ENCODE peak calls at places on chromosomes 16 and 17, in ten cellular contexts. One of them, this sample, is unnamed.

GRCh38 chr17:80071116-80071980 is 30.0 kb upstream of the GAA start:
- DNase-seq in GM10248: no peak
- DNase-seq in HTR-8/SVneo: no peak
- DNase-seq in NCI-H1092: peak; percentile 54
- DNase-seq in lung: peak; percentile 48
- DNase-seq in left ventricle myocardium inferior: peak; percentile 43
- DNase-seq in activated CD4-positive, alpha-beta memory T cell treated with anti-CD3 and anti-CD28 coated beads, Interleukin-2, amount 10 ng/mL, durations not matched to agents 7 days and 5 days: no peak
- DNase-seq in fibroblast of lung: peak; percentile 56
- DNase-seq in ascending aorta: peak; percentile 86
- DNase-seq in NCI-H446: no peak
- DNase-seq in this sample: no peak

GRCh38 chr16:24822974-24823373 is 22.8 kb upstream of the SLC5A11 start:
- DNase-seq in HTR-8/SVneo: no peak
- DNase-seq in ascending aorta: no peak
- DNase-seq in left ventricle myocardium inferior: no peak
- DNase-seq in GM10248: no peak
- DNase-seq in activated CD4-positive, alpha-beta memory T cell treated with anti-CD3 and anti-CD28 coated beads, Interleukin-2, amount 10 ng/mL, durations not matched to agents 7 days and 5 days: no peak
- DNase-seq in fibroblast of lung: no peak
- DNase-seq in lung: no peak
- DNase-seq in NCI-H1092: no peak
- DNase-seq in NCI-H446: no peak
- DNase-seq in this sample: no peak

GRCh38 chr17:2081564-2081963 is 26.7 kb downstream of the HIC1 start:
- DNase-seq in NCI-H1092: no peak
- DNase-seq in HTR-8/SVneo: no peak
- DNase-seq in NCI-H446: no peak
- DNase-seq in lung: no peak
- DNase-seq in activated CD4-positive, alpha-beta memory T cell treated with anti-CD3 and anti-CD28 coated beads, Interleukin-2, amount 10 ng/mL, durations not matched to agents 7 days and 5 days: no peak
- DNase-seq in ascending aorta: no peak
- DNase-seq in GM10248: no peak
- DNase-seq in fibroblast of lung: no peak
- DNase-seq in left ventricle myocardium inferior: no peak
- DNase-seq in this sample: no peak

GRCh38 chr17:35809855-35810461 is 674 bp downstream of the TAF15 start:
- DNase-seq in left ventricle myocardium inferior: no peak
- DNase-seq in fibroblast of lung: no peak
- DNase-seq in lung: no peak
- DNase-seq in HTR-8/SVneo: no peak
- DNase-seq in NCI-H1092: no peak
- DNase-seq in activated CD4-positive, alpha-beta memory T cell treated with anti-CD3 and anti-CD28 coated beads, Interleukin-2, amount 10 ng/mL, durations not matched to agents 7 days and 5 days: no peak
- DNase-seq in GM10248: no peak
- DNase-seq in NCI-H446: no peak
- DNase-seq in ascending aorta: no peak
- DNase-seq in this sample: no peak

GRCh38 chr16:27328937-27329336 is 15.2 kb downstream of the IL4R start:
- DNase-seq in activated CD4-positive, alpha-beta memory T cell treated with anti-CD3 and anti-CD28 coated beads, Interleukin-2, amount 10 ng/mL, durations not matched to agents 7 days and 5 days: no peak
- DNase-seq in left ventricle myocardium inferior: no peak
- DNase-seq in NCI-H446: no peak
- DNase-seq in ascending aorta: no peak
- DNase-seq in NCI-H1092: no peak
- DNase-seq in fibroblast of lung: no peak
- DNase-seq in HTR-8/SVneo: no peak
- DNase-seq in GM10248: no peak
- DNase-seq in lung: no peak
- DNase-seq in this sample: no peak

GRCh38 chr16:24834459-24835335 is 11.1 kb upstream of the SLC5A11 start:
- DNase-seq in activated CD4-positive, alpha-beta memory T cell treated with anti-CD3 and anti-CD28 coated beads, Interleukin-2, amount 10 ng/mL, durations not matched to agents 7 days and 5 days: no peak
- DNase-seq in left ventricle myocardium inferior: no peak
- DNase-seq in NCI-H446: peak; percentile 22
- DNase-seq in lung: no peak
- DNase-seq in HTR-8/SVneo: peak; percentile 61
- DNase-seq in NCI-H1092: no peak
- DNase-seq in fibroblast of lung: peak; percentile 64
- DNase-seq in ascending aorta: no peak
- DNase-seq in GM10248: peak; percentile 52
- DNase-seq in this sample: peak; percentile 56

GRCh38 chr17:82006468-82007227 is 16.0 kb downstream of the CENPX start:
- DNase-seq in ascending aorta: peak; percentile 80
- DNase-seq in activated CD4-positive, alpha-beta memory T cell treated with anti-CD3 and anti-CD28 coated beads, Interleukin-2, amount 10 ng/mL, durations not matched to agents 7 days and 5 days: no peak
- DNase-seq in GM10248: no peak
- DNase-seq in NCI-H446: peak; percentile 49
- DNase-seq in HTR-8/SVneo: no peak
- DNase-seq in left ventricle myocardium inferior: no peak
- DNase-seq in NCI-H1092: no peak
- DNase-seq in fibroblast of lung: peak; percentile 47
- DNase-seq in lung: no peak
- DNase-seq in this sample: no peak

GRCh38 chr17:50581316-50581715 is 20.8 kb downstream of the CACNA1G start:
- DNase-seq in left ventricle myocardium inferior: no peak
- DNase-seq in GM10248: no peak
- DNase-seq in activated CD4-positive, alpha-beta memory T cell treated with anti-CD3 and anti-CD28 coated beads, Interleukin-2, amount 10 ng/mL, durations not matched to agents 7 days and 5 days: no peak
- DNase-seq in lung: no peak
- DNase-seq in HTR-8/SVneo: no peak
- DNase-seq in NCI-H1092: no peak
- DNase-seq in NCI-H446: no peak
- DNase-seq in fibroblast of lung: no peak
- DNase-seq in ascending aorta: no peak
- DNase-seq in this sample: no peak

GRCh38 chr17:79979841-79980215 is 55.8 kb downstream of the TBC1D16 start:
- DNase-seq in NCI-H446: no peak
- DNase-seq in fibroblast of lung: no peak
- DNase-seq in GM10248: no peak
- DNase-seq in lung: no peak
- DNase-seq in activated CD4-positive, alpha-beta memory T cell treated with anti-CD3 and anti-CD28 coated beads, Interleukin-2, amount 10 ng/mL, durations not matched to agents 7 days and 5 days: no peak
- DNase-seq in HTR-8/SVneo: no peak
- DNase-seq in NCI-H1092: no peak
- DNase-seq in left ventricle myocardium inferior: no peak
- DNase-seq in ascending aorta: no peak
- DNase-seq in this sample: no peak

GRCh38 chr16:14199199-14199598 is 128.1 kb downstream of the MRTFB start:
- DNase-seq in activated CD4-positive, alpha-beta memory T cell treated with anti-CD3 and anti-CD28 coated beads, Interleukin-2, amount 10 ng/mL, durations not matched to agents 7 days and 5 days: no peak
- DNase-seq in ascending aorta: no peak
- DNase-seq in lung: no peak
- DNase-seq in fibroblast of lung: no peak
- DNase-seq in left ventricle myocardium inferior: no peak
- DNase-seq in HTR-8/SVneo: no peak
- DNase-seq in NCI-H1092: no peak
- DNase-seq in NCI-H446: no peak
- DNase-seq in GM10248: no peak
- DNase-seq in this sample: no peak

GRCh38 chr17:34572483-34572882 is 6.9 kb upstream of the TMEM132E start:
- DNase-seq in NCI-H446: no peak
- DNase-seq in HTR-8/SVneo: no peak
- DNase-seq in activated CD4-positive, alpha-beta memory T cell treated with anti-CD3 and anti-CD28 coated beads, Interleukin-2, amount 10 ng/mL, durations not matched to agents 7 days and 5 days: no peak
- DNase-seq in GM10248: no peak
- DNase-seq in fibroblast of lung: no peak
- DNase-seq in ascending aorta: no peak
- DNase-seq in NCI-H1092: no peak
- DNase-seq in left ventricle myocardium inferior: no peak
- DNase-seq in lung: no peak
- DNase-seq in this sample: no peak

GRCh38 chr17:72166040-72166439 is 45.2 kb downstream of the SOX9 start:
- DNase-seq in NCI-H1092: no peak
- DNase-seq in activated CD4-positive, alpha-beta memory T cell treated with anti-CD3 and anti-CD28 coated beads, Interleukin-2, amount 10 ng/mL, durations not matched to agents 7 days and 5 days: no peak
- DNase-seq in ascending aorta: no peak
- DNase-seq in left ventricle myocardium inferior: no peak
- DNase-seq in HTR-8/SVneo: no peak
- DNase-seq in GM10248: no peak
- DNase-seq in lung: no peak
- DNase-seq in NCI-H446: no peak
- DNase-seq in fibroblast of lung: no peak
- DNase-seq in this sample: no peak

GRCh38 chr17:73722163-73722562 is 77.9 kb upstream of the SDK2 start:
- DNase-seq in left ventricle myocardium inferior: no peak
- DNase-seq in activated CD4-positive, alpha-beta memory T cell treated with anti-CD3 and anti-CD28 coated beads, Interleukin-2, amount 10 ng/mL, durations not matched to agents 7 days and 5 days: peak; percentile 65
- DNase-seq in NCI-H1092: peak; percentile 73
- DNase-seq in fibroblast of lung: no peak
- DNase-seq in HTR-8/SVneo: no peak
- DNase-seq in lung: no peak
- DNase-seq in NCI-H446: no peak
- DNase-seq in ascending aorta: no peak
- DNase-seq in GM10248: no peak
- DNase-seq in this sample: no peak

GRCh38 chr16:12829096-12829888 is 25.6 kb upstream of the CPPED1 start:
- DNase-seq in HTR-8/SVneo: no peak
- DNase-seq in fibroblast of lung: no peak
- DNase-seq in GM10248: no peak
- DNase-seq in NCI-H1092: no peak
- DNase-seq in activated CD4-positive, alpha-beta memory T cell treated with anti-CD3 and anti-CD28 coated beads, Interleukin-2, amount 10 ng/mL, durations not matched to agents 7 days and 5 days: no peak
- DNase-seq in lung: no peak
- DNase-seq in NCI-H446: no peak
- DNase-seq in ascending aorta: no peak
- DNase-seq in left ventricle myocardium inferior: no peak
- DNase-seq in this sample: no peak

GRCh38 chr17:9356488-9356911 is 219.1 kb downstream of the STX8 start:
- DNase-seq in HTR-8/SVneo: no peak
- DNase-seq in NCI-H446: no peak
- DNase-seq in GM10248: no peak
- DNase-seq in lung: no peak
- DNase-seq in fibroblast of lung: no peak
- DNase-seq in activated CD4-positive, alpha-beta memory T cell treated with anti-CD3 and anti-CD28 coated beads, Interleukin-2, amount 10 ng/mL, durations not matched to agents 7 days and 5 days: no peak
- DNase-seq in NCI-H1092: no peak
- DNase-seq in ascending aorta: no peak
- DNase-seq in left ventricle myocardium inferior: no peak
- DNase-seq in this sample: no peak

GRCh38 chr16:29815032-29815721 is 775 bp upstream of the PAGR1 start:
- DNase-seq in lung: no peak
- DNase-seq in NCI-H1092: peak; percentile 78
- DNase-seq in fibroblast of lung: no peak
- DNase-seq in HTR-8/SVneo: no peak
- DNase-seq in ascending aorta: peak; percentile 75
- DNase-seq in left ventricle myocardium inferior: peak; percentile 51
- DNase-seq in activated CD4-positive, alpha-beta memory T cell treated with anti-CD3 and anti-CD28 coated beads, Interleukin-2, amount 10 ng/mL, durations not matched to agents 7 days and 5 days: peak; percentile 53
- DNase-seq in NCI-H446: peak; percentile 50
- DNase-seq in GM10248: no peak
- DNase-seq in this sample: no peak

GRCh38 chr16:66774981-66775380 is 23.6 kb upstream of the DYNC1LI2 start:
- DNase-seq in NCI-H1092: no peak
- DNase-seq in activated CD4-positive, alpha-beta memory T cell treated with anti-CD3 and anti-CD28 coated beads, Interleukin-2, amount 10 ng/mL, durations not matched to agents 7 days and 5 days: no peak
- DNase-seq in left ventricle myocardium inferior: no peak
- DNase-seq in fibroblast of lung: no peak
- DNase-seq in HTR-8/SVneo: no peak
- DNase-seq in lung: no peak
- DNase-seq in NCI-H446: no peak
- DNase-seq in GM10248: no peak
- DNase-seq in ascending aorta: no peak
- DNase-seq in this sample: no peak

GRCh38 chr17:53722407-53722806 is 100.3 kb upstream of the KIF2B start:
- DNase-seq in ascending aorta: no peak
- DNase-seq in fibroblast of lung: peak; percentile 99
- DNase-seq in NCI-H446: no peak
- DNase-seq in HTR-8/SVneo: peak; percentile 86
- DNase-seq in lung: no peak
- DNase-seq in activated CD4-positive, alpha-beta memory T cell treated with anti-CD3 and anti-CD28 coated beads, Interleukin-2, amount 10 ng/mL, durations not matched to agents 7 days and 5 days: no peak
- DNase-seq in NCI-H1092: no peak
- DNase-seq in left ventricle myocardium inferior: no peak
- DNase-seq in GM10248: no peak
- DNase-seq in this sample: no peak

GRCh38 chr17:6162216-6162615 is 92.0 kb downstream of the WSCD1 start:
- DNase-seq in NCI-H446: no peak
- DNase-seq in GM10248: no peak
- DNase-seq in left ventricle myocardium inferior: no peak
- DNase-seq in activated CD4-positive, alpha-beta memory T cell treated with anti-CD3 and anti-CD28 coated beads, Interleukin-2, amount 10 ng/mL, durations not matched to agents 7 days and 5 days: no peak
- DNase-seq in ascending aorta: no peak
- DNase-seq in lung: no peak
- DNase-seq in HTR-8/SVneo: no peak
- DNase-seq in fibroblast of lung: no peak
- DNase-seq in NCI-H1092: no peak
- DNase-seq in this sample: no peak

GRCh38 chr17:9115446-9116265 is 94.3 kb downstream of the NTN1 start:
- DNase-seq in activated CD4-positive, alpha-beta memory T cell treated with anti-CD3 and anti-CD28 coated beads, Interleukin-2, amount 10 ng/mL, durations not matched to agents 7 days and 5 days: peak; percentile 34
- DNase-seq in NCI-H446: no peak
- DNase-seq in ascending aorta: peak; percentile 89
- DNase-seq in GM10248: no peak
- DNase-seq in fibroblast of lung: peak; percentile 59
- DNase-seq in lung: no peak
- DNase-seq in left ventricle myocardium inferior: peak; percentile 66
- DNase-seq in NCI-H1092: no peak
- DNase-seq in HTR-8/SVneo: peak; percentile 74
- DNase-seq in this sample: no peak

GRCh38 chr16:83392743-83393142 is 415.0 kb upstream of the HSBP1 start:
- DNase-seq in ascending aorta: peak; percentile 63
- DNase-seq in lung: no peak
- DNase-seq in HTR-8/SVneo: no peak
- DNase-seq in NCI-H1092: no peak
- DNase-seq in GM10248: no peak
- DNase-seq in left ventricle myocardium inferior: no peak
- DNase-seq in activated CD4-positive, alpha-beta memory T cell treated with anti-CD3 and anti-CD28 coated beads, Interleukin-2, amount 10 ng/mL, durations not matched to agents 7 days and 5 days: no peak
- DNase-seq in fibroblast of lung: no peak
- DNase-seq in NCI-H446: no peak
- DNase-seq in this sample: no peak

GRCh38 chr17:78532922-78533640 is 44.1 kb downstream of the DNAH17 start:
- DNase-seq in GM10248: no peak
- DNase-seq in fibroblast of lung: peak; percentile 7
- DNase-seq in lung: no peak
- DNase-seq in NCI-H446: no peak
- DNase-seq in activated CD4-positive, alpha-beta memory T cell treated with anti-CD3 and anti-CD28 coated beads, Interleukin-2, amount 10 ng/mL, durations not matched to agents 7 days and 5 days: peak; percentile 22
- DNase-seq in left ventricle myocardium inferior: no peak
- DNase-seq in NCI-H1092: no peak
- DNase-seq in ascending aorta: no peak
- DNase-seq in HTR-8/SVneo: peak; percentile 72
- DNase-seq in this sample: peak; percentile 40

GRCh38 chr16:72271841-72272240 is 99.9 kb upstream of the PMFBP1 start:
- DNase-seq in NCI-H1092: no peak
- DNase-seq in activated CD4-positive, alpha-beta memory T cell treated with anti-CD3 and anti-CD28 coated beads, Interleukin-2, amount 10 ng/mL, durations not matched to agents 7 days and 5 days: no peak
- DNase-seq in GM10248: no peak
- DNase-seq in fibroblast of lung: no peak
- DNase-seq in ascending aorta: no peak
- DNase-seq in left ventricle myocardium inferior: no peak
- DNase-seq in lung: no peak
- DNase-seq in HTR-8/SVneo: no peak
- DNase-seq in NCI-H446: no peak
- DNase-seq in this sample: no peak

GRCh38 chr17:31807846-31808245 is 51.2 kb downstream of the COPRS start:
- DNase-seq in ascending aorta: no peak
- DNase-seq in lung: no peak
- DNase-seq in activated CD4-positive, alpha-beta memory T cell treated with anti-CD3 and anti-CD28 coated beads, Interleukin-2, amount 10 ng/mL, durations not matched to agents 7 days and 5 days: no peak
- DNase-seq in fibroblast of lung: peak; percentile 34
- DNase-seq in HTR-8/SVneo: no peak
- DNase-seq in GM10248: no peak
- DNase-seq in NCI-H446: no peak
- DNase-seq in NCI-H1092: no peak
- DNase-seq in left ventricle myocardium inferior: no peak
- DNase-seq in this sample: no peak

GRCh38 chr17:74541176-74542111 is 4.5 kb downstream of the CD300C start:
- DNase-seq in activated CD4-positive, alpha-beta memory T cell treated with anti-CD3 and anti-CD28 coated beads, Interleukin-2, amount 10 ng/mL, durations not matched to agents 7 days and 5 days: no peak
- DNase-seq in lung: no peak
- DNase-seq in HTR-8/SVneo: no peak
- DNase-seq in ascending aorta: peak; percentile 55
- DNase-seq in GM10248: no peak
- DNase-seq in NCI-H446: no peak
- DNase-seq in fibroblast of lung: no peak
- DNase-seq in left ventricle myocardium inferior: no peak
- DNase-seq in NCI-H1092: no peak
- DNase-seq in this sample: no peak

GRCh38 chr16:1019934-1020305 is 38.4 kb downstream of the SOX8 start:
- DNase-seq in ascending aorta: no peak
- DNase-seq in GM10248: no peak
- DNase-seq in activated CD4-positive, alpha-beta memory T cell treated with anti-CD3 and anti-CD28 coated beads, Interleukin-2, amount 10 ng/mL, durations not matched to agents 7 days and 5 days: no peak
- DNase-seq in NCI-H446: no peak
- DNase-seq in HTR-8/SVneo: no peak
- DNase-seq in NCI-H1092: no peak
- DNase-seq in left ventricle myocardium inferior: peak; percentile 37
- DNase-seq in fibroblast of lung: no peak
- DNase-seq in lung: no peak
- DNase-seq in this sample: no peak

GRCh38 chr16:8572919-8573724 is 17.2 kb downstream of the TMEM114 start:
- DNase-seq in NCI-H446: peak; percentile 28
- DNase-seq in ascending aorta: no peak
- DNase-seq in HTR-8/SVneo: no peak
- DNase-seq in lung: no peak
- DNase-seq in left ventricle myocardium inferior: no peak
- DNase-seq in activated CD4-positive, alpha-beta memory T cell treated with anti-CD3 and anti-CD28 coated beads, Interleukin-2, amount 10 ng/mL, durations not matched to agents 7 days and 5 days: no peak
- DNase-seq in NCI-H1092: no peak
- DNase-seq in GM10248: no peak
- DNase-seq in fibroblast of lung: peak; percentile 51
- DNase-seq in this sample: peak; percentile 31

GRCh38 chr16:24954137-24954536 is 61.0 kb downstream of the ARHGAP17 start:
- DNase-seq in activated CD4-positive, alpha-beta memory T cell treated with anti-CD3 and anti-CD28 coated beads, Interleukin-2, amount 10 ng/mL, durations not matched to agents 7 days and 5 days: no peak
- DNase-seq in NCI-H446: no peak
- DNase-seq in lung: no peak
- DNase-seq in NCI-H1092: no peak
- DNase-seq in GM10248: no peak
- DNase-seq in left ventricle myocardium inferior: no peak
- DNase-seq in HTR-8/SVneo: no peak
- DNase-seq in fibroblast of lung: no peak
- DNase-seq in ascending aorta: no peak
- DNase-seq in this sample: no peak